ENCODE peak calls at places on chromosomes 7 and 10, in six cellular contexts. V, A, I, M, U and S are unnamed samples.

GRCh38 chr7:1103789-1104513 is 16.0 kb downstream of the GPER1 start:
- DNase-seq in V (no peak), A (no peak), I (no peak), M (no peak), U (no peak), S (no peak)

GRCh38 chr10:84681781-84682180 is 353.4 kb downstream of the CCSER2 start:
- DNase-seq in V (no peak), A (no peak), I (no peak), M (no peak), U (no peak), S (no peak)

GRCh38 chr10:102344067-102344466 is 51.4 kb upstream of the NFKB2 start:
- DNase-seq in V (no peak), A (no peak), I (no peak), M (no peak), U (peak; percentile 79), S (no peak)

GRCh38 chr10:49365675-49366415 is 30.0 kb downstream of the DRGX start:
- DNase-seq in V (no peak), A (no peak), I (no peak), M (no peak), U (no peak), S (no peak)

GRCh38 chr7:100578246-100579183 is 4.8 kb upstream of the SAP25 start:
- DNase-seq in V (no peak), A (no peak), I (no peak), M (peak; percentile 32), U (no peak), S (peak; percentile 26)

GRCh38 chr7:150811-151221 is 41.6 kb upstream of the FAM20C start:
- DNase-seq in V (peak; percentile 48), A (peak; percentile 66), I (no peak), M (no peak), U (peak; percentile 18), S (no peak)

GRCh38 chr10:24920907-24921881 is 31.2 kb downstream of the PRTFDC1 start:
- DNase-seq in V (no peak), A (peak; percentile 77), I (no peak), M (peak; percentile 59), U (peak; percentile 98), S (peak; percentile 28)

GRCh38 chr7:95684037-95684436 is 87.7 kb upstream of the PDK4 start:
- DNase-seq in V (no peak), A (no peak), I (no peak), M (no peak), U (peak; percentile 7), S (no peak)

GRCh38 chr7:115340828-115341227 is 418.9 kb downstream of the MDFIC start:
- DNase-seq in V (no peak), A (no peak), I (peak; percentile 26), M (no peak), U (peak; percentile 93), S (no peak)

GRCh38 chr10:7906128-7906527 is 87.8 kb downstream of the TAF3 start:
- DNase-seq in V (no peak), A (no peak), I (no peak), M (no peak), U (no peak), S (no peak)

GRCh38 chr7:80263321-80263720 is 128.7 kb downstream of the GNAI1 start:
- DNase-seq in V (no peak), A (no peak), I (no peak), M (no peak), U (no peak), S (peak; percentile 7)

GRCh38 chr7:142553216-142553615 is 196.1 kb upstream of the PRSS1 start:
- DNase-seq in V (no peak), A (no peak), I (peak; percentile 37), M (no peak), U (peak; percentile 43), S (no peak)

GRCh38 chr10:104907509-104907908 is 266.4 kb downstream of the SORCS3 start:
- DNase-seq in V (no peak), A (no peak), I (no peak), M (no peak), U (no peak), S (no peak)

GRCh38 chr7:50431906-50432305 is 18.2 kb downstream of the FIGNL1 start:
- DNase-seq in V (no peak), A (no peak), I (no peak), M (no peak), U (no peak), S (no peak)

GRCh38 chr10:7610651-7611389 is 55.9 kb downstream of the ITIH5 start:
- DNase-seq in V (no peak), A (no peak), I (no peak), M (no peak), U (peak; percentile 82), S (no peak)

GRCh38 chr10:97843296-97843671 is 6.4 kb upstream of the GOLGA7B start:
- DNase-seq in V (no peak), A (no peak), I (no peak), M (no peak), U (no peak), S (no peak)

GRCh38 chr7:122919643-122920181 is 33.5 kb upstream of the CADPS2 start:
- DNase-seq in V (no peak), A (no peak), I (no peak), M (no peak), U (no peak), S (no peak)

GRCh38 chr10:95246582-95247051 is 44.2 kb downstream of the PDLIM1 start:
- DNase-seq in V (peak; percentile 68), A (peak; percentile 74), I (peak; percentile 56), M (peak; percentile 94), U (peak; percentile 70), S (peak; percentile 78)

GRCh38 chr10:75396861-75397570 is 4.5 kb downstream of the ZNF503 start:
- DNase-seq in V (peak; percentile 57), A (no peak), I (no peak), M (no peak), U (peak; percentile 20), S (peak; percentile 91)

GRCh38 chr10:69961864-69962745 is 90.5 kb upstream of the MACROH2A2 start:
- DNase-seq in V (no peak), A (no peak), I (no peak), M (no peak), U (no peak), S (no peak)

DNA sequence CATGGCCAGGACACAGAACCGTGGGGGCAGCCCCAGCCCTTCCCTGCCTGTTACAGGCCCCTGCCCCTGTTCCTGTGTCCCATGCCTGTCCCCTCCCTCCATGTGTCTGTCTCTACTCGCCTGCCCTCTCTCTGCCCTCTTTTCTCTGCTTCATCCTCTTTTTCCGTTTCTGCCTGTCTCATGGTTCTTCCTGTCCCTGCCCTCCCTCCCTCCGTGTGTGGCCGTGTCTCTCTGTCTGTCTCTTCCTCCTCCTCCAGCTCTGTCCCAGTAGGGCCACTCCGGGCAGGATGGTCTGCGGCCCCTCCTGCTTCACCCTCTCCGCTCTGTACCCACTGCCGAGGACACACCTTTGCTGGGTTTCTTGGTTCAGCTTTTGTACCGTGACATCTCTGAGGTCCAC is 137.4 kb downstream of the FAM53B start:
- DNase-seq in V (no peak), A (no peak), I (no peak), M (no peak), U (no peak), S (no peak)
- H3K36me3 ChIP-seq in V (no peaks in the 10 kb centered on the region), A (no peaks in the 10 kb centered on the region), I (no peaks in the 10 kb centered on the region), M (no peaks in the 10 kb centered on the region), U (no peaks in the 10 kb centered on the region), S (no peaks in the 10 kb centered on the region)

DNA sequence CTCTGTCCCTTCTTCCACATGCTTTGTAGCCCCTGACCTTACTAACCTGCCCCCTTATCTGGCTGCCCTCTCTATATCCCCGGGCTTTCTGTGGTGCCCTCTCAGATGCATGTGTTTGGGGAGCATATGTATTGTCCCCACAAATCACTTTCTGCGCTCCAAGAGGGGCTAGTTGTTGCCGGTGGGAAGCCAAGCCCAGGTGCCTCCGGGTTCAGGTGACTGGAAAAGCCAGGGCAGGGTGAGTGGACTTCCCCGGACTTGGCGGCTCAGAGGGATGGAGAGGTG is 7.1 kb downstream of the LBX1 start:
- DNase-seq in V (no peak), A (no peak), I (no peak), M (peak; percentile 50), U (no peak), S (no peak)
- H3K4me3 ChIP-seq in V (no peak overlapping the region), A (no peak overlapping the region), I (no peak overlapping the region), M (no peak overlapping the region), U (no peak overlapping the region), S (no peak overlapping the region)

DNA sequence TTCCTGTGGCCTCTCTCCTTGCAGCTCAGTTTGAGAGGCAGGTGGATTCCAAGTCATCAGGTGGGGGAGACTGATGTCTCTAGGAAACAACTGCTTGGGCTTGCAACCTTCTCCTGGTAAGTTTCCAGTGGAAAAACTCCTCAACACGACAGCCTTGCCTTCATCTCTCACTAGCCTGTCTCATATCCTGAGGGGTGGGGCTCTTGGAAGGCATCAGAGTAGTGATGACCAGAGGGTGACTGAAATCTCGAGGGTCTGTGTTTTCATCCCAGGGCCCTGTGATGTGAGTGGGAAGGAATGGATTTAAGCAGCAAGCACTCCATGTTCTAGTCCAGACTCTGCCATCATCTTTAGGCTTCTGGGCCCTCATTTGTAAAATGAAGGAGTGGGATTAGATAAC is 107.0 kb downstream of the NRP1 start:
- DNase-seq in V (no peak), A (no peak), I (no peak), M (no peak), U (peak; percentile 25), S (no peak)
- H3K36me3 ChIP-seq in V (no peaks in the 10 kb centered on the region), A (peaks cover 29% of the 10 kb centered on the region), I (peaks cover 3% of the 10 kb centered on the region), M (peaks cover 52% of the 10 kb centered on the region), U (peaks cover 12% of the 10 kb centered on the region), S (no peaks in the 10 kb centered on the region)

GRCh38 chr7:150569245-150569644 is 2.1 kb downstream of the GIMAP4 start:
- DNase-seq in V (no peak), A (no peak), I (no peak), M (no peak), U (no peak), S (no peak)
- H3K4me3 ChIP-seq in V (peak overlapping the region; percentile 50), A (no peak overlapping the region), I (no peak overlapping the region), M (no peak overlapping the region), U (no peak overlapping the region), S (no peak overlapping the region)